ENCODE peak calls at places on chromosomes 12 and 14, in nine cellular contexts. P is left cardiac atrium; F is HCT116; C is pancreas; J is upper lobe of left lung; X is activated CD4-positive, CD25-positive, alpha-beta regulatory T cell treated with anti-CD3 and anti-CD28 coated beads, Interleukin-2, amount 50 U/mL, for 24 hours; M is stimulated activated naive CD8-positive, alpha-beta T cell treated with anti-CD3 and anti-CD28 coated beads, Interleukin-15, Interleukin-2, amounts not matched to agents 100 U/mL and 50 U/mL, for 24 hours; Z is A549; W is HepG2. S is an unnamed sample.

GRCh38 chr14:76089575-76089974 is 62.1 kb upstream of the GPATCH2L start:
- ATAC-seq in M (no peak), Z (no peak), J (no peak), F (no peak), W (no peak), X (no peak), P (no peak), C (no peak), S (no peak)

GRCh38 chr14:96285667-96286066 is 29.7 kb downstream of the BDKRB1 start:
- ATAC-seq in M (no peak), F (no peak), C (peak), P (peak), W (no peak), Z (no peak), J (no peak), X (no peak), S (no peak)

GRCh38 chr12:121673013-121673441 is 3.6 kb upstream of the MORN3 start:
- ATAC-seq in J (peak), M (no peak), F (peak), X (no peak), C (peak), P (peak), W (peak), Z (peak), S (no peak)

GRCh38 chr12:48424644-48425043 is 47.7 kb upstream of the ANP32D start:
- ATAC-seq in X (peak), Z (no peak), J (no peak), F (no peak), P (no peak), W (no peak), M (no peak), C (no peak), S (peak)

GRCh38 chr14:51592836-51593235 is 58.9 kb upstream of the FRMD6 start:
- ATAC-seq in F (no peak), J (no peak), C (no peak), X (no peak), M (no peak), Z (no peak), W (no peak), P (no peak), S (peak)

GRCh38 chr14:63174760-63175191 is 29.5 kb upstream of the RHOJ start:
- ATAC-seq in W (peak), X (no peak), C (peak), F (peak), M (no peak), P (peak), J (no peak), Z (no peak), S (no peak)

GRCh38 chr14:32312010-32312331 is 17.1 kb upstream of the AKAP6 start:
- ATAC-seq in C (no peak), X (no peak), P (no peak), W (no peak), F (no peak), M (no peak), J (no peak), Z (no peak), S (no peak)

GRCh38 chr14:99781853-99782610 is 11.2 kb upstream of the EML1 start:
- ATAC-seq in W (no peak), F (no peak), C (no peak), M (no peak), X (no peak), P (no peak), J (no peak), Z (no peak), S (no peak)

GRCh38 chr12:124720019-124720686 is 143.5 kb downstream of the SCARB1 start:
- ATAC-seq in W (no peak), P (peak), J (no peak), Z (peak), F (peak), M (no peak), X (no peak), C (peak), S (no peak)

GRCh38 chr14:21455592-21455911 is 371 bp downstream of the CHD8 start:
- ATAC-seq in X (no peak), J (peak), F (peak), Z (peak), W (peak), P (peak), C (peak), M (peak), S (peak)

GRCh38 chr14:102524026-102524450 is 14.5 kb upstream of the ANKRD9 start:
- ATAC-seq in P (peak), M (no peak), W (peak), X (no peak), C (no peak), F (no peak), Z (peak), J (peak), S (no peak)

GRCh38 chr14:76091036-76091435 is 60.7 kb upstream of the GPATCH2L start:
- ATAC-seq in W (peak), F (peak), M (no peak), Z (peak), P (peak), C (peak), X (no peak), J (peak), S (no peak)

GRCh38 chr14:99947695-99948094 is 117.5 kb upstream of the EVL start:
- ATAC-seq in F (no peak), Z (no peak), M (no peak), P (peak), W (no peak), X (no peak), C (no peak), J (no peak), S (no peak)

GRCh38 chr14:85688024-85688423 is 158.1 kb downstream of the FLRT2 start:
- ATAC-seq in J (no peak), W (no peak), Z (no peak), C (no peak), X (no peak), F (no peak), P (peak), M (no peak), S (no peak)

GRCh38 chr14:99422220-99423010 is 58.2 kb downstream of the SETD3 start:
- ATAC-seq in P (no peak), M (no peak), J (no peak), W (peak), C (peak), Z (no peak), F (no peak), X (no peak), S (no peak)

GRCh38 chr14:103710771-103711392 is 4.4 kb downstream of the XRCC3 start:
- ATAC-seq in J (no peak), X (no peak), P (no peak), C (no peak), M (no peak), Z (no peak), F (no peak), W (no peak), S (no peak)

GRCh38 chr14:53109688-53110041 is 43.5 kb downstream of the DDHD1 start:
- ATAC-seq in J (no peak), X (peak), F (no peak), W (peak), C (no peak), M (peak), P (no peak), Z (no peak), S (peak)

GRCh38 chr14:88611878-88612277 is 49.0 kb downstream of the ZC3H14 start:
- ATAC-seq in C (no peak), F (peak), W (no peak), X (no peak), Z (peak), J (no peak), P (no peak), M (no peak), S (no peak)

GRCh38 chr12:30994274-30994673 is 67.7 kb downstream of the TSPAN11 start:
- ATAC-seq in X (no peak), F (no peak), J (no peak), W (no peak), P (no peak), C (no peak), Z (no peak), M (no peak), S (no peak)

GRCh38 chr14:68451676-68452387 is 341.0 kb downstream of the ZFP36L1 start:
- ATAC-seq in J (no peak), X (no peak), F (no peak), W (no peak), C (no peak), Z (no peak), P (peak), M (no peak), S (no peak)

GRCh38 chr12:40033260-40033649 is 72.6 kb downstream of the SLC2A13 start:
- ATAC-seq in M (no peak), W (no peak), J (no peak), P (no peak), X (no peak), F (no peak), Z (no peak), C (peak), S (no peak)

GRCh38 chr14:91963465-91963864 is 16.0 kb upstream of the FBLN5 start:
- ATAC-seq in J (no peak), F (no peak), X (no peak), C (no peak), Z (no peak), W (no peak), P (no peak), M (no peak), S (no peak)

GRCh38 chr12:85385406-85385805 is 105.4 kb downstream of the ALX1 start:
- ATAC-seq in W (no peak), J (no peak), M (no peak), C (no peak), Z (no peak), P (no peak), X (no peak), F (no peak), S (no peak)

GRCh38 chr12:3726455-3726854 is 26.5 kb downstream of the CRACR2A start:
- ATAC-seq in M (no peak), W (no peak), Z (no peak), F (no peak), J (no peak), P (no peak), C (no peak), X (no peak), S (no peak)

GRCh38 chr12:29771786-29772185 is 12.0 kb downstream of the TMTC1 start:
- ATAC-seq in M (no peak), F (no peak), X (no peak), Z (no peak), J (no peak), W (no peak), P (no peak), C (no peak), S (no peak)

GRCh38 chr12:75744607-75745256 is 233.3 kb upstream of the KRR1 start:
- ATAC-seq in F (peak), C (peak), P (no peak), X (no peak), J (no peak), W (peak), Z (no peak), M (no peak), S (no peak)

GRCh38 chr14:49882826-49883694 is 9.8 kb upstream of the ARF6 start:
- ATAC-seq in W (no peak), M (no peak), X (no peak), Z (no peak), J (no peak), F (no peak), C (no peak), P (no peak), S (no peak)

GRCh38 chr14:81211844-81212243 is 8.9 kb downstream of the GTF2A1 start:
- ATAC-seq in W (peak), Z (peak), F (peak), X (peak), C (peak), M (no peak), J (no peak), P (peak), S (no peak)

GRCh38 chr14:58077621-58078020 is 74.4 kb downstream of the ARMH4 start:
- ATAC-seq in F (no peak), X (no peak), C (peak), W (no peak), M (no peak), P (no peak), J (no peak), Z (no peak), S (no peak)

GRCh38 chr12:125871811-125872594 is 806.8 kb downstream of the AACS start:
- ATAC-seq in C (no peak), X (no peak), P (peak), W (no peak), M (no peak), Z (no peak), J (no peak), F (no peak), S (no peak)

GRCh38 chr12:104681012-104681690 is 224.4 kb downstream of the CHST11 start:
- ATAC-seq in P (no peak), W (no peak), C (no peak), Z (no peak), X (peak), J (no peak), M (peak), F (no peak), S (peak)

GRCh38 chr14:24721772-24722171 is 87.8 kb upstream of the GZMB start:
- ATAC-seq in W (no peak), F (no peak), J (no peak), C (no peak), X (no peak), Z (no peak), M (no peak), P (no peak), S (no peak)

GRCh38 chr12:98002887-98003493 is 512.4 kb upstream of the TMPO start:
- ATAC-seq in M (no peak), P (no peak), X (no peak), W (peak), F (peak), C (peak), Z (no peak), J (no peak), S (no peak)

S was measured in activated T-helper 17 cell treated with anti-CD3 and anti-CD28 coated beads, Interleukin-2, amount 50 U/mL, for 72 hours.